ENCODE peak calls at places on chromosomes 5 and 9, in five cellular contexts. I is HEK293T, Q is K562, X is HepG2, F is GM12878. R is an unnamed sample.

GRCh38 chr5:118736396-118736795 is 252.0 kb downstream of the DTWD2 start:
- DNase-seq in Q (no peak), F (no peak), X (no peak), I (no peak), R (no peak)

GRCh38 chr5:148808864-148809642 is 17.4 kb upstream of the ADRB2 start:
- DNase-seq in Q (no peak), X (no peak), F (peak), I (peak), R (peak)

GRCh38 chr5:41087461-41087860 is 16.3 kb upstream of the MROH2B start:
- DNase-seq in F (no peak), Q (no peak), I (no peak), X (no peak), R (no peak)

GRCh38 chr5:65062684-65063083 is 294.0 kb downstream of the CWC27 start:
- DNase-seq in Q (no peak), X (no peak), F (no peak), I (no peak), R (no peak)

GRCh38 chr9:33946779-33947535 is 101.7 kb downstream of the UBAP2 start:
- DNase-seq in Q (no peak), F (no peak), X (no peak), I (no peak), R (no peak)

GRCh38 chr9:99244300-99245260 is 22.5 kb downstream of the SEC61B start:
- DNase-seq in I (no peak), F (peak), X (no peak), Q (no peak), R (no peak)

GRCh38 chr5:159309689-159310433 is 20.4 kb downstream of the IL12B start:
- DNase-seq in Q (no peak), F (no peak), I (no peak), X (no peak), R (no peak)

GRCh38 chr5:112917453-112918005 is 4.5 kb downstream of the REEP5 start:
- DNase-seq in F (no peak), I (no peak), Q (peak), X (peak), R (peak)

GRCh38 chr5:154384480-154385235 is 61.1 kb upstream of the SAP30L start:
- DNase-seq in X (no peak), I (no peak), Q (no peak), F (peak), R (no peak)

GRCh38 chr5:87126869-87127268 is 140.8 kb upstream of the RASA1 start:
- DNase-seq in Q (no peak), X (no peak), I (no peak), F (no peak), R (no peak)

GRCh38 chr9:37309136-37309535 is 113.4 kb upstream of the GRHPR start:
- DNase-seq in F (no peak), I (peak), Q (no peak), X (peak), R (no peak)

GRCh38 chr5:133825631-133826289 is 142.7 kb downstream of the C5orf15 start:
- DNase-seq in X (no peak), F (peak), Q (no peak), I (no peak), R (peak)

GRCh38 chr5:32790411-32790951 is 79.4 kb downstream of the NPR3 start:
- DNase-seq in I (no peak), F (no peak), X (no peak), Q (no peak), R (no peak)

GRCh38 chr9:115234094-115234493 is 116.1 kb upstream of the TNC start:
- DNase-seq in Q (no peak), F (no peak), I (no peak), X (no peak), R (no peak)

GRCh38 chr5:87169300-87169991 is 98.2 kb upstream of the RASA1 start:
- DNase-seq in F (no peak), Q (no peak), I (no peak), X (no peak), R (no peak)

GRCh38 chr5:7742241-7742656 is 108.7 kb downstream of the CFAP90 start:
- DNase-seq in F (no peak), I (no peak), X (no peak), Q (no peak), R (no peak)

GRCh38 chr9:99778829-99779228 is 42.9 kb upstream of the NR4A3 start:
- DNase-seq in Q (no peak), X (no peak), I (no peak), F (no peak), R (no peak)

GRCh38 chr5:80245986-80246781 is 9.7 kb downstream of the SERINC5 start:
- DNase-seq in I (no peak), X (peak), F (no peak), Q (no peak), R (no peak)

GRCh38 chr5:160254706-160255105 is 25.4 kb downstream of the FABP6 start:
- DNase-seq in Q (no peak), I (no peak), F (no peak), X (no peak), R (no peak)

GRCh38 chr5:175166013-175166412 is 278.0 kb downstream of the DRD1 start:
- DNase-seq in I (no peak), Q (no peak), F (no peak), X (no peak), R (no peak)

GRCh38 chr5:175163586-175164275 is 280.3 kb downstream of the DRD1 start:
- DNase-seq in Q (no peak), X (no peak), F (no peak), I (no peak), R (no peak)

DNA sequence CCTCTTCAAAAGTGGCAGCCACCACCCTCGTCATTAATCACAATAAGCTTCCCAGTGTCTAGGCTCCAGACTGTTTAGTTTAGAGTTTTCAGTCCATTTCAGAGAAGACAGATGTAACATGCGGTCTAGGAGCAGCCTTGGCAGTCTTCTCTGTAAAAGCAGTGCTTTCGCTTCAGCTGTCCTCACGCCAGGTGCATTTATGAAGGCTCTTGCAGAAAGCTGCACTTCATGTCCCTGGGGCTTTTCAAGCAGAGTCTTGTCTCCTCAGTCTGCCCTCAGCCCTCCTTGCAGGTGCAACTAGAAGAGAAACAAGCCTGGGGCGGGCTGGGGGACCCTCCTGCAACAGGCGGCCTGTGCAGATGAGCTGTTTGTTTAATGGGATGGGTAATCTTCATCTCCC is 281.9 kb downstream of the DRD1 start:
- DNase-seq in I (no peak), X (no peak), F (no peak), Q (no peak), R (no peak)
- TF ChIP-seq FOXM1 in I (no peak), X (no peak), F (no peak), Q (no peak), R (no peak)

DNA sequence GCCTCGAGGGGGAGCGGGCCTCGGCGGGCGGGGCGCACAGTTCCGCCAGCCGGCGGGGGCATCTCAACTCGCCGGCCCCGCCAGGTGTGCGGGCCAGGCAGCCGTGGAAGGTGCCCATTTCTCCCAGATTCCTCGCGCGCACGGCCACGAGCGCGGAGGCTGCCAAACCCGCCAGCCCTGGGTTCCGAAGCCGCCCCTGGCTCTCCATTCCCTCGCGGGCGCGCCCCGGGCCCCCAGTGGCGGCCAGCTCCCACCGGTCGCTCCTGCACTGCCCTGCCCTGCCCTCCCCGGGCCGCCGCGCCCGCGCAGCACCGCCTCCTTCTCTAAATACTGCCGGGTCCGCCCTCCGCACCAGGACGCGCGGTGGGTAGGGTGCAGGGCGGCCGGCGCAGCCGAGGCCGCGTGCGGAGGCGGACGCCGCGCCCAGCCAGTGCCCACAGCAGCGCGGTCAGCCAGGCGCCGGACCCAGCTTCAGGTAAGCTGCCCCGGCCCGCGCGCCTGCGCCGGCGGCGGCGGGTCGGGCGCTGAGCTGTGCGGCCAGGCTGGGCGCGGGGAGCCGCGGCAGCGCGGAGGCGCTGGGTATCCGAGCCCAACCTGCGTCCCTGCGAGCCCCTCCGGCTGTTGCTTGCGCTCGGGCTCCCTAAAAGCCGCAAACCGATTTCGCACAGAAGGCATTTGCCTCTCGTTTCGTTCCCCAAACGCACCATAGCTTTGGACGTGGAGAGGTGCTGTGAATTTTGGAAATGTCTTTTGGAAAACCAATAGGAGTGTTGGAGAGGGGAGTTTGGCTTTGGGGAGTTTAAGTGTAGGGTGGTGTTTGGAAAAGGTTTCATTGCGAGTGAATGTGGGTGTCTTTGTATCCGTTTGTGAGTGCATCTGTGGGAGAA is at the start of gene TMEM171:
- DNase-seq in F (no peak), X (no peak), I (peak), Q (no peak), R (peak)
- TF ChIP-seq FOXM1 in F (no peak), X (no peak), I (no peak), Q (no peak), R (no peak)

GRCh38 chr9:87751423-87751822 is 25.5 kb downstream of the CTSL start:
- DNase-seq in F (no peak), I (no peak), X (no peak), Q (no peak), R (no peak)

GRCh38 chr9:87748895-87749294 is 23.0 kb downstream of the CTSL start:
- DNase-seq in Q (no peak), F (no peak), I (no peak), X (no peak), R (no peak)

GRCh38 chr9:87750726-87751125 is 24.8 kb downstream of the CTSL start:
- DNase-seq in Q (no peak), X (no peak), F (no peak), I (no peak), R (no peak)

GRCh38 chr9:87751869-87752268 is 25.9 kb downstream of the CTSL start:
- DNase-seq in Q (no peak), F (no peak), X (no peak), I (no peak), R (no peak)

DNA sequence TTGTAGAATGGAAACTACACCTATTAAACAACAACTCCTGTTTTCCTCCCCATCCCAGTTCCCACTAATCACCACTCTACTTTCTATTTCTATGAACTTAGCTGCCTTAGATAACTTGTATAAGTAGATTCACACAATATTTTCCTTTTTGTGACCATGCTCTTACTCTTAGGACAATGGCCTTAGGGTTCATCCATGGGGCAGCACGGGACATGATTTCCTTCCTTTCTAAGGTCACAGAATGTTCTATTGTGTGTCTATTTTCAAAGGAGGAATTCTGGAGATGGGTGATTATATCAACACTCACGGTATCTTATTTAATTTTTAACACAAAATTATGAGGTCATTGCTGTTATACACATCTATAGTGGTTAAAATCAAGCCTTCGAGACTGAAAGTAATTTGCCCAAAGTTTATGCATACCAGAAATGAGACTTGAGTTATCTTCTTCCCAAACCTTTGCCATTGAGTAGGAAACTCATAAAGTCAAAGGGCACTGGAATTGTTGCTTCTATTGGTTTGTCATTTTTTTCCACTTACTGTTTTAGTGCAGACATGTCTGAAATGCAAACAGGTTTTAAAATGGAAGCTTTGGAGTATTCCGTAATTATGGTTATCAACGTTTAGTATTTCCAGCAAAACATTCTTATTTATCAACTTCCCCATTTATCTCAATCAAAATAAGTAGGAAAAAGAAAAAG is 23.6 kb downstream of the CTSL start:
- DNase-seq in X (no peak), Q (no peak), F (no peak), I (no peak), R (no peak)
- TF ChIP-seq FOXM1 in X (no peak), Q (no peak), F (no peak), I (no peak), R (no peak)

GRCh38 chr9:69149321-69149807 is 24.7 kb upstream of the TJP2 start:
- DNase-seq in I (no peak), X (no peak), F (no peak), Q (no peak), R (no peak)
- TF ChIP-seq FOXM1 in I (no peak), X (no peak), F (no peak), Q (no peak), R (no peak)

DNA sequence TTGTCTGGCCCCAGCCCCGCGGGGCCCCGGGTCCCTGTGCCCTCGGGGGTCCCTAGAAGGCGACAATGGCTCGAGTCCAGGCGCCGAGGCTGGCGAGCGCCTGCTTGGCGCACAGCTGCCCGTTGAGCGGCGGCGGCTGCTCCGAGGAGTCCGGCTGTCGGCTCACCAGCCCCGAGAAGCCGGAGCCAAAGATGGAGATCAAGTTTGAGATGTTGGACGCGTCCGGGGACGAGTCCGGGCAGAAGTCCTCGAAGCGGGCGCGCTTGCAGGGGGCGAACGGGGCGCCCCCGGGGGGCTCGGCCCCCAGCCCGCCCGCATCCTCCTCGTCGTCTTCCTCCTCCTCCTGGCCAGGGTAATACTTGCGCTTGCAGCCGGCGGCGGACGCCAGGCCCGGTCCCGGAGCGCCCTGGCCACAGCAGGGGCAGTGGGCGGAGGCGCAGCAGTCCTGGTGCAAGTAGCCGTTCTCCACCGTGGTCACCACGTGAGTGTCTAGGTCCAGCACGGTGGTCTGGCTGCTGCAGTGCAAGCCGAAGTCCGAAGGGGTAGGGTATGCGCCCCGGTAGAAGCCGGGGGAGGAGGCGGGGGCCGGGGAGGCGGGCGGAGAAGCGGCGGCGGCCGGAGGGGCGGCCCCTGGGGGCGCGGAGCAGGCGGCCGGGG is 1.1 kb downstream of the IER5L start:
- DNase-seq in F (no peak), Q (no peak), X (no peak), I (no peak), R (peak)
- TF ChIP-seq FOXM1 in F (no peak), Q (no peak), X (no peak), I (no peak), R (no peak)

GRCh38 chr5:964821-965220 is 43.8 kb upstream of the NKD2 start:
- DNase-seq in X (no peak), I (no peak), F (no peak), Q (no peak), R (no peak)

GRCh38 chr5:962801-963200 is 45.8 kb upstream of the NKD2 start:
- DNase-seq in I (no peak), X (no peak), Q (no peak), F (no peak), R (peak)

GRCh38 chr5:963310-963672 is 45.3 kb upstream of the NKD2 start:
- DNase-seq in I (no peak), Q (no peak), F (no peak), X (no peak), R (no peak)

GRCh38 chr5:962386-962785 is 46.2 kb upstream of the NKD2 start:
- DNase-seq in I (no peak), Q (no peak), F (no peak), X (no peak), R (peak)

GRCh38 chr5:963673-964531 is 44.7 kb upstream of the NKD2 start:
- DNase-seq in Q (peak), F (no peak), I (no peak), X (no peak), R (peak)
- TF ChIP-seq FOXM1 in Q (no peak), F (peak), I (no peak), X (no peak), R (no peak)

DNA sequence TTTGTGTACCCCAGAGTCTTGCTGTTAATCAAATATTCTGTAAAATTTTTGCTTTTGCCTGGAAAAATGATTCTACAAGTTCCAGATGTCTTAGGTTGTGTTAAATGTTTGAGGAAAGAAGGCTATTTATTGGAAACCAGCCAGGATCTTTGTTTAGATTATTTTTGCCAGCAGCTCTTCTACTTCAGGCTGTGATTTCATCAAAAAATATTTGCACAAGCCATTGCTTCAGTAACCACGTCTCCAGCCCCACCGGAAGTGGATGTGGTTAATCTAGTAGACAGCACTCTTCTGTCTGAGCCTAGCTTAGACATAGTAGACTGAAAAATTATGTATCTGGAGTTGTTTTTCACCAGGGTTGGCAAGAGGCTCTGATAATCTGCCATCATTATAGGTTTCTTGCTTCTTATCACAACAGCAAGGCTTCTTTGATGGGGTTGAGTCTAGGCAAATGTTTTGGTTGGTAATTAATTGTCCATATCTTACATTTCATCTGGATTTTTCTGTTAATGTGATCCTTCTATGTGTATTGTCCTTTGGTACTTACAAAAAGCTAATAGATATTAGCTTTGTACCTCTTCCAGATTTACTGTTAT is 17.1 kb downstream of the KCTD16 start:
- DNase-seq in X (peak), Q (no peak), I (no peak), F (peak), R (peak)
- TF ChIP-seq FOXM1 in X (no peak), Q (no peak), I (no peak), F (peak), R (peak)

R was measured in SK-N-SH.